ENCODE peak calls at places on chromosomes 2 and 18, in five cellular contexts. W is progenitor cell of endocrine pancreas, R is prostate gland, I is AG10803, Q is AG09309. Z is an unnamed sample.

GRCh38 chr2:122451040-122451439 is 695.6 kb downstream of the TSN start:
- DNase-seq in I (peak; percentile 35), W (no peak), Q (no peak), R (no peak), Z (no peak)

GRCh38 chr18:74454279-74454741 is 2.8 kb downstream of the DIPK1C start:
- DNase-seq in W (no peak), Q (no peak), R (no peak), I (no peak), Z (no peak)

GRCh38 chr2:145909781-145910180 is 1389.9 kb upstream of the ZEB2 start:
- DNase-seq in Q (no peak), I (no peak), R (no peak), W (no peak), Z (no peak)

GRCh38 chr2:218745559-218746469 is 35.2 kb downstream of the TTLL4 start:
- DNase-seq in I (peak; percentile 40), Q (no peak), R (peak; percentile 87), W (no peak), Z (no peak)

GRCh38 chr2:55966431-55967118 is 43.0 kb upstream of the EFEMP1 start:
- DNase-seq in R (no peak), I (peak; percentile 21), W (no peak), Q (no peak), Z (no peak)

GRCh38 chr2:19796036-19796703 is 105.6 kb downstream of the TTC32 start:
- DNase-seq in W (no peak), I (peak; percentile 99), Q (peak; percentile 94), R (no peak), Z (no peak)

GRCh38 chr2:215511454-215512346 is 75.8 kb upstream of the FN1 start:
- DNase-seq in Q (no peak), W (no peak), R (no peak), I (no peak), Z (no peak)

GRCh38 chr2:170086751-170087150 is 91.2 kb upstream of the MYO3B start:
- DNase-seq in R (no peak), I (no peak), W (no peak), Q (no peak), Z (no peak)

GRCh38 chr18:59514193-59514592 is 155.1 kb upstream of the LMAN1 start:
- DNase-seq in I (peak; percentile 81), W (no peak), R (no peak), Q (no peak), Z (no peak)

GRCh38 chr2:203886579-203887230 is 19.1 kb downstream of the CTLA4 start:
- DNase-seq in I (no peak), R (no peak), W (no peak), Q (no peak), Z (no peak)

GRCh38 chr18:32956591-32957310 is 183.9 kb upstream of the KLHL14 start:
- DNase-seq in I (peak; percentile 7), Q (no peak), R (no peak), W (no peak), Z (no peak)

GRCh38 chr2:29228276-29228675 is 113.1 kb downstream of the CLIP4 start:
- DNase-seq in I (no peak), W (no peak), R (no peak), Q (no peak), Z (no peak)

GRCh38 chr2:62354771-62355550 is 151.0 kb downstream of the TMEM17 start:
- DNase-seq in R (no peak), Q (no peak), W (no peak), I (no peak), Z (no peak)

GRCh38 chr2:173161040-173161439 is 85.4 kb downstream of the MAP3K20 start:
- DNase-seq in W (no peak), R (no peak), I (no peak), Q (no peak), Z (no peak)

GRCh38 chr2:135820003-135820618 is 16.9 kb downstream of the LCT start:
- DNase-seq in R (no peak), W (no peak), Q (no peak), I (no peak), Z (no peak)

GRCh38 chr2:141522702-141523101 is 608.1 kb downstream of the LRP1B start:
- DNase-seq in R (no peak), W (no peak), Q (no peak), I (no peak), Z (no peak)

GRCh38 chr18:30280861-30281470 is 761.6 kb downstream of the DSC3 start:
- DNase-seq in I (peak; percentile 49), Q (peak; percentile 29), R (peak; percentile 4), W (no peak), Z (peak; percentile 27)

GRCh38 chr2:42602218-42602936 is 33.9 kb downstream of the MTA3 start:
- DNase-seq in W (no peak), R (no peak), Q (no peak), I (no peak), Z (no peak)

GRCh38 chr2:142786922-142787702 is 90.4 kb upstream of the KYNU start:
- DNase-seq in R (no peak), W (no peak), I (no peak), Q (no peak), Z (no peak)

GRCh38 chr2:177556134-177556533 is 163.6 kb downstream of the AGPS start:
- DNase-seq in W (no peak), R (no peak), I (no peak), Q (no peak), Z (no peak)

GRCh38 chr18:67705748-67706147 is 189.2 kb upstream of the DSEL start:
- DNase-seq in I (no peak), R (no peak), Q (no peak), W (no peak), Z (no peak)

GRCh38 chr18:67715567-67715966 is 199.0 kb upstream of the DSEL start:
- DNase-seq in Q (no peak), W (no peak), I (no peak), R (no peak), Z (no peak)

DNA sequence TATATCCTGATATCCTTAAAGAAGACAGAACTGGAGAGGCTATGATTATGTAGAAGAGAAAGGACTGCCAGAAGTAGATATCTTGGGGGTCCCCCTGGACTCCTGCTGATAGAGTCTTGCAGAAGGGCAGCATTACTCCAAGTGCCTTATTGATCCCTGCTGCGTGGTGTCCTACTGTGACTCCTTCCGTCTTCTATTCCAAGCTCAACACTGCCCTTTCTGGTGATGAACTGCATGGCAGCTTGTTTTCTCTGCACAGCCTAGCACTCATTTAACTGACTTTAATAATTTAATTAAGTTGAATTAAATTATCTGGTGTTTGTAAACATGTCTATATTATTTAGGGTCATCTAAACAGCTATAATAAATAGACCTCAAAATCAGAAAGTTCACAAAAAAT is 194.1 kb upstream of the DSEL start:
- DNase-seq in W (no peak), Q (no peak), R (no peak), I (no peak), Z (no peak)
- TF ChIP-seq CTCF in W (peak; percentile 20), Q (no peak), R (no peak), I (no peak), Z (peak; percentile 16)

GRCh38 chr18:26635466-26635865 is 87.1 kb upstream of the KCTD1 start:
- DNase-seq in I (no peak), R (no peak), W (no peak), Q (no peak), Z (no peak)
- TF ChIP-seq CTCF in I (no peak), R (no peak), W (no peak), Q (no peak), Z (no peak)

DNA sequence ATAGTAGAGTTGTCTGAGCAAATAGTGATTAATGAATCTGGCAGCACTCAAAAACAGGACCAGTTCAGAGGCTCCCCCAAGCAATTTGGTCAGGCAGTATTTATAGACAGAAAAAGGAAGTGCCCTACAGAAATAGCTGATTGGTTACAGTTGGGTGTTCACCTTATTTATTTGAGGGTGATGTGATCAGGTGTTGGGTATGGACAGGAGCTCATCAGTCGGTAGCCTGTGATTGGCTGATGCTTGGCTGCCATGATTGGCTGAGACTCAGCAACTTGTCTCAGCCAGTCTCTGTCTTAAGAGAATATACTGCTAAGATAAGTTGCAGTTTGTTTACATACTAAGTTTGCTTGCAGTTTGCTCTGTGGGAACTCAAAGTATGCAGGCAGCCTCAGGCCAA is 9.4 kb downstream of the ABCG8 start:
- DNase-seq in I (no peak), W (no peak), R (no peak), Q (no peak), Z (no peak)
- TF ChIP-seq CTCF in I (no peak), W (no peak), R (no peak), Q (no peak), Z (no peak)

GRCh38 chr2:27453968-27454367 is 11.8 kb downstream of the KRTCAP3 start:
- DNase-seq in Q (no peak), I (no peak), R (no peak), W (no peak), Z (no peak)
- TF ChIP-seq CTCF in Q (no peak), I (no peak), R (no peak), W (no peak), Z (no peak)

GRCh38 chr2:161426788-161427412 is 10.8 kb downstream of the TBR1 start:
- DNase-seq in I (peak; percentile 23), W (no peak), R (no peak), Q (no peak), Z (peak; percentile 56)
- TF ChIP-seq CTCF in I (peak; percentile 70), W (peak; percentile 58), R (no peak), Q (peak; percentile 59), Z (peak; percentile 37)